ENCODE peak calls at places on chromosomes 5 and 9, in four cellular contexts. B is SK-N-SH, E is GM10248, P is fibroblast of pulmonary artery. Z is an unnamed sample.

GRCh38 chr5:159768243-159768642 is 148.0 kb upstream of the ADRA1B start:
- DNase-seq in B (no peak), E (no peak), P (peak), Z (no peak)

GRCh38 chr9:102972780-102973179 is 22.4 kb upstream of the CYLC2 start:
- DNase-seq in B (no peak), E (no peak), P (no peak), Z (no peak)

GRCh38 chr9:34579097-34579818 is 10.3 kb downstream of the CNTFR start:
- DNase-seq in B (peak), E (no peak), P (no peak), Z (no peak)

GRCh38 chr9:123360161-123361085 is 4.4 kb downstream of the CRB2 start:
- DNase-seq in B (peak), E (peak), P (no peak), Z (peak)

GRCh38 chr9:89038354-89039091 is 47.3 kb downstream of the S1PR3 start:
- DNase-seq in B (no peak), E (no peak), P (peak), Z (no peak)

GRCh38 chr5:145362261-145362660 is 472.9 kb downstream of the PRELID2 start:
- DNase-seq in B (no peak), E (no peak), P (peak), Z (no peak)

GRCh38 chr5:116848974-116849586 is 274.5 kb upstream of the SEMA6A start:
- DNase-seq in B (no peak), E (no peak), P (no peak), Z (no peak)

GRCh38 chr5:94524841-94525697 is 93.3 kb downstream of the KIAA0825 start:
- DNase-seq in B (peak), E (peak), P (peak), Z (peak)

GRCh38 chr5:138647794-138648193 is 72.6 kb upstream of the HSPA9 start:
- DNase-seq in B (no peak), E (no peak), P (no peak), Z (no peak)

GRCh38 chr5:175609504-175609903 is 48.4 kb upstream of the HRH2 start:
- DNase-seq in B (no peak), E (no peak), P (no peak), Z (no peak)

GRCh38 chr9:124124729-124125589 is 113.4 kb downstream of the LHX2 start:
- DNase-seq in B (no peak), E (no peak), P (no peak), Z (no peak)

GRCh38 chr5:1131191-1131621 is 19.3 kb upstream of the SLC12A7 start:
- DNase-seq in B (no peak), E (no peak), P (no peak), Z (no peak)

GRCh38 chr5:1129725-1130082 is 17.8 kb upstream of the SLC12A7 start:
- DNase-seq in B (no peak), E (no peak), P (no peak), Z (no peak)

GRCh38 chr5:1131726-1132125 is 19.9 kb upstream of the SLC12A7 start:
- DNase-seq in B (no peak), E (no peak), P (no peak), Z (no peak)

GRCh38 chr5:1128977-1129724 is 17.3 kb upstream of the SLC12A7 start:
- DNase-seq in B (no peak), E (no peak), P (no peak), Z (no peak)

DNA sequence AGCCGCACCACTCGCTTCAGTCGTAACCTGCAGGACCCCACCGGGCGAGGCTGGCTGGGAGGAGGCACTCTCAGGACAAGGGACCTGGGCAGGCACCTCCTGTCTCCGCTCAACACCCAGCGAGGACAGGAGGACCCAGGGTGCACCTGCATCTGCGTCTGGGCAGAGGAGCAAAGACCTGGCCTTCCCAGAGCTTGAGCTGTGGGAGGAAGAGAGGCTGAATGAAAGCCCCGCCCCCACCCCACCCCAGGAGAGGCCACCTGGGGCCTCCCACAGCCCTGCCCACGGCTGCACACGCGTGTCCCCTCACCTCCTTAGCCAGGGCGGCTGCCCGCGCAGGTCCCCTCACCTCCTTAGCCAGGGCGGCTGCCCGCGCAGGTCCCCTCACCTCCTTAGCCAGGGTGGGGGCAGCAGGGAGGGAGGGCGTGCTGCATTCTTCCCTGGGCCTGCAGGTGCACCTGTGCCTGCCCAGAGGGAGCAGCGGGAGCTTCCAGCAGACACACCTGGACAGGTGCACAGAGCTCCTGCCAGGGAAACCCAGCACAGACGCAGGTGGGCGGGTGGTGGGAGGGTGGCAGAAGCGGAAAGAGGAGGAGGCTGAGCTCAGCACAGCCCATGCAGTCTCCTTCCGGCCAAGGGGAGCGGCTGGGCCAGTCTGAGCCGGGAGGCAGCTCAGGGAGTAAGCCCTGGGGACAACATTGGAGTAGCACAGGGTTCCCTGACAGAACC is 18.5 kb upstream of the SLC12A7 start:
- DNase-seq in B (no peak), E (no peak), P (no peak), Z (no peak)
- TF ChIP-seq CTCF in B (no peak), E (no peak), P (no peak), Z (no peak)

GRCh38 chr5:134227259-134227658 is 1.4 kb upstream of the PPP2CA start:
- DNase-seq in B (peak), E (no peak), P (no peak), Z (no peak)
- TF ChIP-seq CTCF in B (no peak), E (no peak), P (no peak), Z (no peak)

GRCh38 chr5:54480296-54480695 is 24.8 kb downstream of the HSPB3 start:
- DNase-seq in B (no peak), E (no peak), P (no peak), Z (no peak)
- TF ChIP-seq CTCF in B (no peak), E (no peak), P (no peak), Z (no peak)

GRCh38 chr5:10145922-10146321 is 103.8 kb downstream of the ATPSCKMT start:
- DNase-seq in B (peak), E (no peak), P (peak), Z (no peak)
- TF ChIP-seq CTCF in B (peak), E (peak), P (peak), Z (no peak)

Z was measured in GM20000.